ENCODE peak calls at places on chromosomes 11 and 22, in five cellular contexts. Q, D, J, I and P are unnamed samples.

GRCh38 chr22:43819691-43820670 is 7.9 kb upstream of the EFCAB6 start:
- DNase-seq in J (no peak), I (no peak), D (no peak), Q (no peak), P (no peak)

GRCh38 chr11:73170140-73170539 is 28.0 kb upstream of the FCHSD2 start:
- DNase-seq in Q (peak), I (no peak), J (no peak), D (no peak), P (no peak)

GRCh38 chr11:29527391-29527936 is 489.4 kb downstream of the KCNA4 start:
- DNase-seq in J (peak), I (no peak), D (peak), Q (no peak), P (no peak)

GRCh38 chr11:66848671-66849500 is 5.6 kb downstream of the RCE1 start:
- DNase-seq in Q (peak), J (no peak), D (no peak), I (no peak), P (no peak)

GRCh38 chr11:100805509-100806199 is 118.6 kb downstream of the ARHGAP42 start:
- DNase-seq in Q (no peak), D (peak), I (no peak), J (no peak), P (no peak)

GRCh38 chr11:59560290-59560701 is 49.0 kb downstream of the OR4D9 start:
- DNase-seq in I (peak), Q (no peak), D (peak), J (peak), P (peak)

GRCh38 chr11:84227970-84228369 is 941.8 kb upstream of the CCDC90B start:
- DNase-seq in J (no peak), Q (no peak), I (no peak), D (peak), P (no peak)

GRCh38 chr22:26681395-26681821 is 24.0 kb downstream of the MIAT start:
- DNase-seq in D (peak), Q (peak), J (peak), I (no peak), P (no peak)

GRCh38 chr22:41914611-41915034 is 251 bp downstream of the SHISA8 start:
- DNase-seq in J (no peak), D (no peak), Q (peak), I (no peak), P (no peak)

GRCh38 chr11:119263352-119263940 is 53.5 kb downstream of the MCAM start:
- DNase-seq in Q (no peak), D (peak), J (peak), I (peak), P (no peak)

GRCh38 chr11:6443269-6444003 is 2.6 kb upstream of the HPX start:
- DNase-seq in J (peak), D (peak), I (peak), Q (peak), P (no peak)

GRCh38 chr11:19974886-19975285 is 185.4 kb downstream of the DBX1 start:
- DNase-seq in I (no peak), D (no peak), J (no peak), Q (no peak), P (no peak)

GRCh38 chr11:46628961-46629360 is 11.6 kb downstream of the ATG13 start:
- DNase-seq in Q (no peak), D (no peak), I (no peak), J (no peak), P (no peak)

DNA sequence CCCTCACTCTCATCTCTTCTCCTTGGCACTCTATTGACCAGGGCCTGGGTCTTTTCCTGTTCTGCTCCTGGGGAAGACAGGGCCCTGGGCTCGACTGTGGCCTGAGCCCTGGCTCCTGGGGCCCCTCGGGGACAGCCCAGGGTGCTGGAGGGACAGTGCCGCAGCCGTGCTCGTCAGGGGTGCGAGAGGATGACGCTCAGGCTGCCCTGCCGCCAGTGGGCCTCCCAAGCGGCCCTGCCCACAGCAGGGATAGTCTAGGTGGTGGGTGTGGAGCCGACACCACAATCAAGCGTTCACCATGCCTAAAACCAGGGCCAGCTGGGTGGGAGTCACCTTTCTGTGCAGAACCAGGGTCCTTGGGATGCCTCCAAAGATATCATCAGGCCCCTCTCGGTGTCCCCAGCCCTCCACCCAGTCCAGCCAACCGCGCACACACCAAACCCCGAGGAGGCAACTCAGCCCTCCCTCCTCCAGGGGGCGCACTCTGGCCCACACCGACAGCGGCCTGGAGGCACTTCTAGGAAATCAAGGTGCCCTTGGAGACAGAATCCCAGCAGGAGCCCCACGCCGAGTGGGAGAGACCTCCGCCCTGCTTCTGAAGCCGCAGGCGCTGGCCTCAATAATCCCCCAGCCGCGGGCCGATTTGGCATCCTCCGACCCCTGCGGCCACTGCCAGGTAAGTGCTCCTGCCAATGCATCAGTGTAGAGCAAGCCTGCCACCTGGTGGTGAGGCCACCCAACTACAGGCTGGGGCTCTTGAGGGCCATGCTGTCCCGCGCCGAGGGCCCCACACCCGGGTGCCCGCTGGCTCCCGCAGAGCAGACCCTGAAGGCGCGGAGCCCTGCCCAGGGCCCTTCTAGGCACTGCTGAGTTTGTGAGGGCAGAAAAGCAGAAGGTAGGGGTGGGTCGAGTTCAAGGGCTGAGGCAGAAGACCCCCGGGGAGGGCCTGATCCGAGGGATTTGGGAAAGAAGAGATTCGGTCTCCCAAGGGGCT is 496.4 kb downstream of the BUD13 start:
- DNase-seq in Q (peak), D (peak), I (peak), J (peak), P (no peak)
- H3K4me3 ChIP-seq in Q (peak), D (no peak), I (no peak), J (no peak), P (no peak)

GRCh38 chr11:8025816-8026215 is 38.7 kb downstream of the EIF3F start:
- DNase-seq in Q (no peak), I (no peak), J (no peak), D (peak), P (no peak)
- H3K4me3 ChIP-seq in Q (no peak), I (no peak), J (no peak), D (no peak), P (no peak)

GRCh38 chr11:117703209-117703608 is 93.8 kb downstream of the DSCAML1 start:
- DNase-seq in J (no peak), D (no peak), I (no peak), Q (no peak), P (no peak)
- H3K4me3 ChIP-seq in J (no peak), D (no peak), I (no peak), Q (no peak), P (no peak)

DNA sequence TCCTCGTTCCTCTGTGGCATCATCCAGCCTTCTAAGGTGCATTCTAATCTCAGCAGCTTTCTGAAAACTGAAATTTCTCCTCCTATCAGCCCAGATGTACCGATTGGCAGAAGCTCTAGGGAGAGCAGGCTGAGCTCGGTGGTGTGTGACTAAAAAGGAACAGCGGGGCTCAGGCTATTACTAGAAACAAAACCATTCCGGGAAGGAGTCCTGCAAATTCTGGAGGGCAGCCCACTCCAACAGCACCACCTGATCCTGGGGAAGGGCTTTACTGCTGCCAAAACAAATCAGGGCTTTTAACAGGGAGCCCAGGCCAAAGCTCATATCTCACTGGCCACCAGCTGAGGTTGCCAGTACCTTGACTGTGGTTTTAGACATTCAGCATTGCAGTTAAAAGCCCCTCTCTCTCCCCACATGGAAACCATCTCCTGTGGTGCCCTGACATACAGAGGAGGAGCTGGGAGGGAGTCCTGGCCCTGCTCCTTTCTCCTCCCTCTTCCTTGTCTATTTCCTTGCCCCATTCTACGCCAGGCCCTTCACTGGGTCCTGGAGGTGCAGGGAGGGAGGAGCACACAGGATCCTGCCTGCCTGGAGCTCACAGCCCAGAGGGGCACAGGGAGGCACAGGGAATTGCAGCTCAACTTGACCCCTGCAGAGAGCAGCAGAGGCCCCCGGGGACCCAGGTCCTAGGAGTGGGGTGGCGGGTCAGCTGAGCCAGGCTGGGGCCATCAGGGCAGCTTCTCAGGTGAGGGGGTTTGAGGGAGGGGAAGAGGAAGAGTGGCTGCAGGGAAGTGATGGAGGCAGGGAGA is 889 bp downstream of the PLAAT4 start:
- DNase-seq in I (no peak), J (peak), D (peak), Q (no peak), P (no peak)
- H3K4me3 ChIP-seq in I (peak), J (no peak), D (peak), Q (peak), P (no peak)

DNA sequence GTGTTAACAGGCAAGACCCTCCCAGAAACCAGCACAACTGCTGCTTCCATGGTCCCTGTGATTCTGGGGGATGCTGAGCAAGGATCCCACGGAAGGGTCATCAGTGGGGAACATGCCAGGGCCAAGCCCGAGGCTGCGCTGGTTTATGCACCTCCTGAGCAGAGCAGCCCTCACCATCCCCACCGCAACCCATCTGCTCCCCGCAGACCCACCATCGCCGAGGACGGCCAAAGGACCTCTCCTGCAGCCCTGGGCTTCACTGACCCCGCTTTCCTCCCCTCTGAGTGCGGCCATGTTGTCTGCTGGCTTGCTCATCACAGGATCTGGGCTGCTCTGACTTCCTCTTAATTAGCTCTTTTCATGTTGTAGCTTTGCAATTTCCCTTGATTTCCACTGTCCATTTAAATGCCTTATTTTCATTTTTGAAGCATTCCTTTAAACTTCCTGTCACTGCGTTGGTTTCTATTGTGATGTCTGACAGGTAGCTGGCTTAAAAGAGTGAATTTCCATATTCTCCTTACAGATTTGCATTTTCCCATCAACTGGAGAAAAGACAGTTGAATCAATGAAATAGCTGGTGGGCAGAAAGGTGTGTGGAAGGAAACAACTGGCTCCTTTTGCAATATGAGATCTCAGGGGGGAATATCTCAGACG is 14.9 kb downstream of the TP53AIP1 start:
- DNase-seq in D (no peak), J (no peak), Q (peak), I (no peak), P (no peak)
- H3K4me3 ChIP-seq in D (no peak), J (no peak), Q (peak), I (peak), P (no peak)